ENCODE peak calls at places on chromosomes 4 and X, in five cellular contexts. I, R, U, M and C are unnamed samples.

GRCh38 chrX:96889726-96890125 is 6.0 kb downstream of the RPA4 start:
- DNase-seq in I (peak; percentile 42), R (no peak), U (no peak), M (no peak), C (peak; percentile 9)

GRCh38 chr4:2800691-2801596 is 8.1 kb downstream of the SH3BP2 start:
- DNase-seq in I (peak; percentile 44), R (no peak), U (peak; percentile 88), M (peak; percentile 95), C (no peak)

GRCh38 chrX:103536071-103536470 is 16.8 kb upstream of the RAB40A start:
- DNase-seq in I (no peak), R (no peak), U (peak; percentile 14), M (no peak), C (no peak)

GRCh38 chrX:133265331-133265730 is 47.2 kb upstream of the TFDP3 start:
- DNase-seq in I (no peak), R (no peak), U (peak; percentile 15), M (peak; percentile 66), C (no peak)

GRCh38 chr4:4395849-4396627 is 9.1 kb downstream of the NSG1 start:
- DNase-seq in I (peak; percentile 13), R (no peak), U (no peak), M (peak; percentile 29), C (peak; percentile 45)

GRCh38 chrX:134932528-134933217 is 58.1 kb upstream of the SMIM10 start:
- DNase-seq in I (peak; percentile 69), R (no peak), U (peak; percentile 75), M (no peak), C (peak; percentile 28)

GRCh38 chrX:55522577-55523254 is 33.1 kb upstream of the USP51 start:
- DNase-seq in I (no peak), R (no peak), U (no peak), M (peak; percentile 45), C (no peak)

GRCh38 chr4:61200195-61200990 is at the start of gene ADGRL3:
- DNase-seq in I (no peak), R (no peak), U (peak; percentile 50), M (peak; percentile 67), C (no peak)

GRCh38 chr4:122827258-122827887 is 742 bp downstream of the FGF2 start:
- DNase-seq in I (peak; percentile 46), R (no peak), U (peak; percentile 50), M (peak; percentile 81), C (peak; percentile 20)

GRCh38 chrX:151878574-151878973 is 34.1 kb upstream of the MAGEA4 start:
- DNase-seq in I (no peak), R (no peak), U (no peak), M (no peak), C (no peak)

GRCh38 chrX:39688576-39689373 is 409.0 kb downstream of the BCOR start:
- DNase-seq in I (no peak), R (no peak), U (peak; percentile 23), M (peak; percentile 87), C (no peak)

GRCh38 chr4:119652978-119653377 is 24.4 kb upstream of the PDE5A start:
- DNase-seq in I (peak; percentile 47), R (no peak), U (peak; percentile 85), M (no peak), C (peak; percentile 68)

GRCh38 chr4:94412019-94413017 is 39.4 kb upstream of the PDLIM5 start:
- DNase-seq in I (peak; percentile 59), R (peak; percentile 86), U (peak; percentile 71), M (no peak), C (peak; percentile 68)

GRCh38 chrX:153521034-153521433 is 3.6 kb downstream of the ATP2B3 start:
- DNase-seq in I (no peak), R (no peak), U (no peak), M (no peak), C (no peak)

GRCh38 chrX:132491191-132491590 is 2.4 kb upstream of the MBNL3 start:
- DNase-seq in I (no peak), R (no peak), U (no peak), M (no peak), C (no peak)

GRCh38 chr4:83013420-83013867 is 2.8 kb upstream of the LIN54 start:
- DNase-seq in I (no peak), R (no peak), U (no peak), M (no peak), C (no peak)

GRCh38 chr4:1749370-1749769 is 28.0 kb downstream of the TACC3 start:
- DNase-seq in I (no peak), R (no peak), U (no peak), M (no peak), C (no peak)

GRCh38 chrX:130155564-130155963 is 10.1 kb downstream of the AIFM1 start:
- DNase-seq in I (no peak), R (no peak), U (no peak), M (no peak), C (no peak)

GRCh38 chrX:100599456-100599855 is 14.7 kb downstream of the TNMD start:
- DNase-seq in I (no peak), R (no peak), U (no peak), M (no peak), C (no peak)

GRCh38 chrX:4878642-4879041 is 1165.2 kb upstream of the PRKX start:
- DNase-seq in I (no peak), R (no peak), U (no peak), M (no peak), C (no peak)

GRCh38 chr4:66741081-66741480 is 804.2 kb downstream of the CENPC start:
- DNase-seq in I (no peak), R (no peak), U (peak; percentile 19), M (no peak), C (no peak)

GRCh38 chrX:110847334-110847733 is 51.7 kb upstream of the CHRDL1 start:
- DNase-seq in I (peak; percentile 49), R (no peak), U (peak; percentile 76), M (no peak), C (peak; percentile 63)

GRCh38 chr4:150072906-150073714 is 5.1 kb upstream of the DCLK2 start:
- DNase-seq in I (peak; percentile 98), R (no peak), U (peak; percentile 94), M (no peak), C (peak; percentile 78)

GRCh38 chr4:39044947-39045734 is 12.9 kb upstream of the TMEM156 start:
- DNase-seq in I (peak; percentile 23), R (no peak), U (peak; percentile 50), M (no peak), C (no peak)

GRCh38 chrX:24341795-24342194 is 18.6 kb upstream of the SUPT20HL1 start:
- DNase-seq in I (peak; percentile 77), R (no peak), U (peak; percentile 76), M (no peak), C (peak; percentile 60)

GRCh38 chrX:50888884-50889283 is 21.7 kb upstream of the BMP15 start:
- DNase-seq in I (no peak), R (no peak), U (no peak), M (no peak), C (no peak)

GRCh38 chrX:50893466-50893865 is 17.1 kb upstream of the BMP15 start:
- DNase-seq in I (no peak), R (no peak), U (no peak), M (no peak), C (no peak)

GRCh38 chrX:50889582-50889981 is 21.0 kb upstream of the BMP15 start:
- DNase-seq in I (no peak), R (no peak), U (no peak), M (no peak), C (no peak)
- TF ChIP-seq CTCF in I (no peak), R (no peak), U (no peak), M (no peak), C (no peak)

GRCh38 chr4:88109123-88109864 is 49.1 kb downstream of the ABCG2 start:
- DNase-seq in I (no peak), R (no peak), U (no peak), M (no peak), C (no peak)

GRCh38 chr4:88106205-88106604 is 52.2 kb downstream of the ABCG2 start:
- DNase-seq in I (no peak), R (no peak), U (peak; percentile 54), M (no peak), C (no peak)

GRCh38 chr4:88107406-88108107 is 50.9 kb downstream of the ABCG2 start:
- DNase-seq in I (peak; percentile 8), R (no peak), U (no peak), M (no peak), C (no peak)

GRCh38 chr4:88110826-88111225 is 47.6 kb downstream of the ABCG2 start:
- DNase-seq in I (no peak), R (no peak), U (no peak), M (no peak), C (no peak)

DNA sequence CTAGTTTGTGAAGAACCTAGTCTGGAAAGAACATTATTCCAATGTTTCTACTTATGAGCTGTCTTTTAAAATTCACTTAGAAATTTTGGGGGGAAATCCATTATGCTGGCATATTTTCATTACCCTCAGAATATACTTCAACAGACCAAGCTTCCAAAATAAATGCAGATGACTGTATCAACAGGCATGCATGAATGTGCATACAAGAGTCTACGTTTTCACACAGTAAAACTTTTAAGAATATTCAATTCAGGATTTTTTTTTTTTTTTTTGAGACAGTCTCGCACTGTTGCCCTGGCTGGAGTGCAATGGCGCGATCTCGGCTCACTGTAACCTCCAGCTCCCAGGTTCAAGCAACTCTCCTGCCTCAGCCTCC is 49.7 kb downstream of the ABCG2 start:
- DNase-seq in I (no peak), R (no peak), U (no peak), M (no peak), C (no peak)
- TF ChIP-seq CTCF in I (no peak), R (no peak), U (no peak), M (no peak), C (no peak)

DNA sequence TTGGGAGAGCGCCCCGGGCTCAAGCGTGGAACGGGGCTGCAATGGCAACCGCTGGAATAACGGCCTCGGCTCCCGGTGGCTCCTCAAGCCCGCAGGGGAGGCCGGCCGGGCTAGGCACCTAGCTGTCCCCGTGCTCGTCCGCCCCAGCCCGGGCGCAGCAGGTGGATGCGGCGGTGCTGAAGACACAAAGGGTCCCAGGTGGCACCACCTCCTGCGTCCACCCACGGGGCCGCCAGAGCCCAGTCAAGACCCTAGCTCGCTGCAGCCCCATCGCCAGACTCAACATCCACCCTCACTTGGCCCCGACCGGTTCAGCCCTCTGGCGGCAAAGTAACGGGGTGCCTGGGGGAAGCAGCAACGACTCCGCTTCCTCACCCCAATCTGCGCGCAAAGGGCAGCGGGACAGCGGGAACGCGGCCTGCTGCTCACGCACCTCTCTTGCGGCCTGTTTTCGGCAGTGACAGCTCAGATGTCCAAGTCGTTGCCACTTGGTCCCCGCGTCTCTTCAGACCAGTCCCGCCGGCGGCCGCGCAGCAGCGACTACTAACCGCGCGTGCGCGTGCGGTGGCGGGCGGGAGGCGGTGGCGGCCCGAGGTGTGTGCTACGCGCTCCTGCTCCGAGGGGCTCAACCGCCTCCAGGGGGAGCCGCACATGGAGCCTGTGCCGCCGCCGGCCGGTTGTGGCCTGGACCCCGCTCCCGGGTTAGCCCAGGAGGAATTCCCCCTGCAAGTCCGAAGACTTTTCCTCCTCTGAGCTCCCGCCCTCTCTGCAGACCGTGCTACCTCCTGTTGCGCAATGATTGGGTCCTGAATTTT is at the start of gene CLGN:
- DNase-seq in I (peak; percentile 38), R (no peak), U (peak; percentile 61), M (peak; percentile 80), C (peak; percentile 22)
- TF ChIP-seq CTCF in I (peak; percentile 29), R (peak; percentile 51), U (peak; percentile 47), M (peak; percentile 15), C (peak; percentile 53)

GRCh38 chr4:6017030-6017429 is 1.2 kb downstream of the C4orf50 start:
- DNase-seq in I (no peak), R (no peak), U (no peak), M (no peak), C (no peak)
- TF ChIP-seq CTCF in I (no peak), R (no peak), U (no peak), M (no peak), C (no peak)

GRCh38 chr4:158667651-158668198 is 4.0 kb downstream of the C4orf46 start:
- DNase-seq in I (peak; percentile 45), R (peak; percentile 3), U (no peak), M (no peak), C (peak; percentile 16)
- TF ChIP-seq CTCF in I (peak; percentile 71), R (peak; percentile 69), U (peak; percentile 64), M (no peak), C (peak; percentile 77)